ENCODE peak calls at places on chromosome 22, in seven cellular contexts. One of them, this sample, is unnamed.

GRCh38 chr22:35959121-35959800 is 69.4 kb downstream of the RBFOX2 start:
- DNase-seq in kidney epithelial cell: no peak
- DNase-seq in aorta: no peak
- DNase-seq in CD8-positive, alpha-beta memory T cell: no peak
- DNase-seq in brain microvascular endothelial cell: no peak
- DNase-seq in dorsolateral prefrontal cortex: no peak
- DNase-seq in AG04450: no peak
- DNase-seq in this sample: no peak

GRCh38 chr22:48088926-48089536 is 1326.6 kb downstream of the TBC1D22A start:
- DNase-seq in CD8-positive, alpha-beta memory T cell: no peak
- DNase-seq in AG04450: no peak
- DNase-seq in kidney epithelial cell: no peak
- DNase-seq in aorta: no peak
- DNase-seq in dorsolateral prefrontal cortex: no peak
- DNase-seq in brain microvascular endothelial cell: no peak
- DNase-seq in this sample: no peak

GRCh38 chr22:19865141-19865829 is 10.6 kb upstream of the GNB1L start:
- DNase-seq in dorsolateral prefrontal cortex: no peak
- DNase-seq in kidney epithelial cell: no peak
- DNase-seq in CD8-positive, alpha-beta memory T cell: no peak
- DNase-seq in AG04450: no peak
- DNase-seq in brain microvascular endothelial cell: no peak
- DNase-seq in aorta: no peak
- DNase-seq in this sample: no peak

GRCh38 chr22:42401562-42402334 is 30.5 kb downstream of the NFAM1 start:
- DNase-seq in brain microvascular endothelial cell: no peak
- DNase-seq in kidney epithelial cell: no peak
- DNase-seq in AG04450: no peak
- DNase-seq in aorta: no peak
- DNase-seq in CD8-positive, alpha-beta memory T cell: no peak
- DNase-seq in dorsolateral prefrontal cortex: no peak
- DNase-seq in this sample: no peak

GRCh38 chr22:28448625-28449024 is 231.0 kb downstream of the TTC28 start:
- DNase-seq in brain microvascular endothelial cell: no peak
- DNase-seq in kidney epithelial cell: no peak
- DNase-seq in aorta: no peak
- DNase-seq in CD8-positive, alpha-beta memory T cell: no peak
- DNase-seq in dorsolateral prefrontal cortex: no peak
- DNase-seq in AG04450: no peak
- DNase-seq in this sample: no peak

GRCh38 chr22:49964136-49964492 is 3.5 kb downstream of the PIM3 start:
- DNase-seq in CD8-positive, alpha-beta memory T cell: peak
- DNase-seq in aorta: peak
- DNase-seq in dorsolateral prefrontal cortex: peak
- DNase-seq in kidney epithelial cell: no peak
- DNase-seq in AG04450: no peak
- DNase-seq in brain microvascular endothelial cell: no peak
- DNase-seq in this sample: peak

GRCh38 chr22:26890870-26891269 is 233.5 kb downstream of the MIAT start:
- DNase-seq in CD8-positive, alpha-beta memory T cell: no peak
- DNase-seq in kidney epithelial cell: no peak
- DNase-seq in AG04450: no peak
- DNase-seq in dorsolateral prefrontal cortex: no peak
- DNase-seq in brain microvascular endothelial cell: no peak
- DNase-seq in aorta: no peak
- DNase-seq in this sample: no peak

GRCh38 chr22:27801616-27802388 is at the start of gene MN1:
- DNase-seq in AG04450: no peak
- DNase-seq in aorta: peak
- DNase-seq in CD8-positive, alpha-beta memory T cell: peak
- DNase-seq in brain microvascular endothelial cell: no peak
- DNase-seq in dorsolateral prefrontal cortex: peak
- DNase-seq in kidney epithelial cell: no peak
- DNase-seq in this sample: peak

GRCh38 chr22:49502126-49502826 is 325.4 kb downstream of the BRD1 start:
- DNase-seq in dorsolateral prefrontal cortex: no peak
- DNase-seq in AG04450: no peak
- DNase-seq in CD8-positive, alpha-beta memory T cell: no peak
- DNase-seq in brain microvascular endothelial cell: peak
- DNase-seq in kidney epithelial cell: no peak
- DNase-seq in aorta: no peak
- DNase-seq in this sample: no peak

GRCh38 chr22:42294034-42294985 is 23.9 kb upstream of the TCF20 start:
- DNase-seq in kidney epithelial cell: no peak
- DNase-seq in aorta: peak
- DNase-seq in brain microvascular endothelial cell: peak
- DNase-seq in dorsolateral prefrontal cortex: no peak
- DNase-seq in AG04450: no peak
- DNase-seq in CD8-positive, alpha-beta memory T cell: peak
- DNase-seq in this sample: peak

GRCh38 chr22:20944042-20944441 is 23.0 kb upstream of the AIFM3 start:
- DNase-seq in kidney epithelial cell: no peak
- DNase-seq in dorsolateral prefrontal cortex: no peak
- DNase-seq in brain microvascular endothelial cell: no peak
- DNase-seq in aorta: no peak
- DNase-seq in AG04450: no peak
- DNase-seq in CD8-positive, alpha-beta memory T cell: no peak
- DNase-seq in this sample: no peak

GRCh38 chr22:48745842-48746788 is 1081.6 kb downstream of the BRD1 start:
- DNase-seq in kidney epithelial cell: no peak
- DNase-seq in AG04450: no peak
- DNase-seq in brain microvascular endothelial cell: no peak
- DNase-seq in dorsolateral prefrontal cortex: no peak
- DNase-seq in aorta: peak
- DNase-seq in CD8-positive, alpha-beta memory T cell: no peak
- DNase-seq in this sample: no peak

GRCh38 chr22:25765016-25765367 is 23.0 kb downstream of the MYO18B start:
- DNase-seq in brain microvascular endothelial cell: no peak
- DNase-seq in AG04450: no peak
- DNase-seq in aorta: no peak
- DNase-seq in kidney epithelial cell: no peak
- DNase-seq in dorsolateral prefrontal cortex: no peak
- DNase-seq in CD8-positive, alpha-beta memory T cell: no peak
- DNase-seq in this sample: no peak

GRCh38 chr22:25762147-25762546 is 20.2 kb downstream of the MYO18B start:
- DNase-seq in aorta: no peak
- DNase-seq in kidney epithelial cell: no peak
- DNase-seq in dorsolateral prefrontal cortex: no peak
- DNase-seq in AG04450: no peak
- DNase-seq in brain microvascular endothelial cell: no peak
- DNase-seq in CD8-positive, alpha-beta memory T cell: no peak
- DNase-seq in this sample: no peak

GRCh38 chr22:25764270-25765015 is 22.5 kb downstream of the MYO18B start:
- DNase-seq in AG04450: no peak
- DNase-seq in brain microvascular endothelial cell: no peak
- DNase-seq in kidney epithelial cell: no peak
- DNase-seq in dorsolateral prefrontal cortex: no peak
- DNase-seq in CD8-positive, alpha-beta memory T cell: no peak
- DNase-seq in aorta: no peak
- DNase-seq in this sample: no peak

GRCh38 chr22:25760848-25761595 is 19.0 kb downstream of the MYO18B start:
- DNase-seq in dorsolateral prefrontal cortex: no peak
- DNase-seq in kidney epithelial cell: no peak
- DNase-seq in AG04450: no peak
- DNase-seq in aorta: no peak
- DNase-seq in CD8-positive, alpha-beta memory T cell: no peak
- DNase-seq in brain microvascular endothelial cell: no peak
- DNase-seq in this sample: no peak

DNA sequence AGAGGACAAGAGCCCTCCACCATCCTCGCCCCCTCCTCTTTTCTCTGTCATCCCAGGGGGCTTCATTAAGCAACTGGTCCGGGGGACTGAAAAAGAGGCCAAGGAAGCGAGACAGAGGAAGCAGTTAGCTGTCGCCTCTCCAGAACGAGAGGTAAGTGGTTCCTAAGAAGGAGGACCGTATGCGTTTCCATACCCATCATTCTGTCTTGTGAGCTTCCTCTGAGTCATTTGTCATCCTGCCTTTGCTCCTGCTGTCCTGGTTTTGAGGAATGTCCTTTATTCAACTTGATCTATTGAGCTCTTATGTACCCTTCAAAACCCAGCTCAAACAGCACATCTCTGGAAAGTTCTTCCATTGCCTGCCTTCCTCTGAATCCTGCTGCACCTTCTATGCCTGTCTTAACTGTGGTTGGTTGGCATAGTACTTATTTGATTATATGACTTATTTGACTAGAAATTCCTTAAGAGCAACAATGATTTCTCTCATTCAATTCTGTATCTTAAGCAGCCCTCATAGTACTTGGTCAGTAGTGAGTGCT is 21.3 kb downstream of the MYO18B start:
- DNase-seq in dorsolateral prefrontal cortex: no peak
- DNase-seq in kidney epithelial cell: no peak
- DNase-seq in aorta: no peak
- DNase-seq in CD8-positive, alpha-beta memory T cell: no peak
- DNase-seq in brain microvascular endothelial cell: no peak
- DNase-seq in AG04450: no peak
- DNase-seq in this sample: no peak
- H3K4me3 ChIP-seq in dorsolateral prefrontal cortex: no peak
- H3K4me3 ChIP-seq in kidney epithelial cell: no peak
- H3K4me3 ChIP-seq in aorta: no peak
- H3K4me3 ChIP-seq in CD8-positive, alpha-beta memory T cell: no peak
- H3K4me3 ChIP-seq in brain microvascular endothelial cell: no peak
- H3K4me3 ChIP-seq in AG04450: no peak
- H3K4me3 ChIP-seq in this sample: no peak

GRCh38 chr22:39456262-39457046 is at the start of gene MGAT3:
- DNase-seq in aorta: peak
- DNase-seq in dorsolateral prefrontal cortex: no peak
- DNase-seq in brain microvascular endothelial cell: no peak
- DNase-seq in CD8-positive, alpha-beta memory T cell: peak
- DNase-seq in AG04450: no peak
- DNase-seq in kidney epithelial cell: no peak
- DNase-seq in this sample: no peak
- H3K4me3 ChIP-seq in aorta: peak
- H3K4me3 ChIP-seq in dorsolateral prefrontal cortex: peak
- H3K4me3 ChIP-seq in brain microvascular endothelial cell: no peak
- H3K4me3 ChIP-seq in CD8-positive, alpha-beta memory T cell: no peak
- H3K4me3 ChIP-seq in AG04450: peak
- H3K4me3 ChIP-seq in kidney epithelial cell: peak
- H3K4me3 ChIP-seq in this sample: no peak

DNA sequence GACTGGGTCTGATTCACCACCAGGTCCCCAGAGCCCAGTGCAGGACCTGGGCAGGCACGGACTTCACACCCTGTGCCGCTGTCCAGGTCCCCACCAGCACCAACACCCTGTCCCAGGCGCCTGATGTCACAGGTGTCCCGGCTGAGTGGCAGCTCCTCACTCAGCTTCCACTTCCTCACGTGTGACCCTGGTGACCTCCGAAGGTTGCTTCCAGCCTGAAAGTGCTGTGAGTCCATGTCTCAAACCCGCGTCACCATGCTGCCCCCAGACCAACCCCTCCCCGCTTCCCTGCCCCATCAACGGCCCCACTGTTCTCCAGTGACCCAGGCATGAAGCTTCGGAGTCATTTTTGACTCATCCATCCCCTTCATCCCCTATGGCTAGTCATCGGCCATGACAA is 25.7 kb upstream of the PICK1 start:
- DNase-seq in brain microvascular endothelial cell: no peak
- DNase-seq in CD8-positive, alpha-beta memory T cell: no peak
- DNase-seq in dorsolateral prefrontal cortex: no peak
- DNase-seq in aorta: peak
- DNase-seq in kidney epithelial cell: no peak
- DNase-seq in AG04450: no peak
- DNase-seq in this sample: no peak
- H3K4me3 ChIP-seq in brain microvascular endothelial cell: no peak
- H3K4me3 ChIP-seq in CD8-positive, alpha-beta memory T cell: no peak
- H3K4me3 ChIP-seq in dorsolateral prefrontal cortex: no peak
- H3K4me3 ChIP-seq in aorta: no peak
- H3K4me3 ChIP-seq in kidney epithelial cell: no peak
- H3K4me3 ChIP-seq in AG04450: no peak
- H3K4me3 ChIP-seq in this sample: no peak

DNA sequence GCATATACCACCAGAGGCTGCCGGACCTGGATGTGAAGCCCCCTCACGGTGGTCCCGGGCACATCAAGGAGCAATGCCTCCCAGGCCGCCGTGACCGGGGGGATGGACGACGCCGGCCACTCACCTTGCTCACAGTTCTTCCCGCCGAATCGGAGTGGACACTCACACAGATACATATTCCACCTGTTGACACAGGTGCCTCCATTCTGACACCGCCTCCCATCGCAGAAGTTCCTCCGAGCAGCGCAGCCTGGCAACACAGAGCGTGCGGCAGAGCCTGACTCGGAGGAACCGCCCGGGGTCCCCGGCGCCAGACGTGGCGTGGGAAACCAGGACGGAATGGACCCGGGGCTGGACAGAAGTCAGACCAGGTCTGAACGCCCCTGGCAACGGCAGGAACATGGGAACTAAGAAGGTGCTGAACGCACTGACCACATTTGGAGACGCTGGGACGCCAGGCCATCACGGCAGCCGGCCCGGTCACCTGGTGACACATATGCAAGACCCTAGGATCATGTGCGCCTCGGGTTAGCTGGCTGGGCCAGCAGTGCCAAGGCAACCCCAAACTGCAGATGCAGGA is 74.2 kb downstream of the TRMU start:
- DNase-seq in brain microvascular endothelial cell: no peak
- DNase-seq in CD8-positive, alpha-beta memory T cell: no peak
- DNase-seq in kidney epithelial cell: no peak
- DNase-seq in aorta: no peak
- DNase-seq in AG04450: no peak
- DNase-seq in dorsolateral prefrontal cortex: no peak
- DNase-seq in this sample: no peak
- H3K4me3 ChIP-seq in brain microvascular endothelial cell: no peak
- H3K4me3 ChIP-seq in CD8-positive, alpha-beta memory T cell: no peak
- H3K4me3 ChIP-seq in kidney epithelial cell: no peak
- H3K4me3 ChIP-seq in aorta: no peak
- H3K4me3 ChIP-seq in AG04450: no peak
- H3K4me3 ChIP-seq in dorsolateral prefrontal cortex: no peak
- H3K4me3 ChIP-seq in this sample: no peak

GRCh38 chr22:32696089-32696488 is 105.4 kb upstream of the TIMP3 start:
- DNase-seq in aorta: no peak
- DNase-seq in kidney epithelial cell: no peak
- DNase-seq in AG04450: no peak
- DNase-seq in dorsolateral prefrontal cortex: no peak
- DNase-seq in CD8-positive, alpha-beta memory T cell: no peak
- DNase-seq in brain microvascular endothelial cell: no peak
- DNase-seq in this sample: no peak
- H3K4me3 ChIP-seq in aorta: no peak
- H3K4me3 ChIP-seq in kidney epithelial cell: no peak
- H3K4me3 ChIP-seq in AG04450: no peak
- H3K4me3 ChIP-seq in dorsolateral prefrontal cortex: no peak
- H3K4me3 ChIP-seq in CD8-positive, alpha-beta memory T cell: no peak
- H3K4me3 ChIP-seq in brain microvascular endothelial cell: no peak
- H3K4me3 ChIP-seq in this sample: no peak